ENCODE peak calls at places on chromosome 1, in four cellular contexts. C is T-helper 1 cell, R is HL-60, X is AML-193. W is an unnamed sample.

GRCh38 chr1:47991698-47992097 is 5.5 kb downstream of the TRABD2B start:
- DNase-seq in C (no peak), R (no peak), X (no peak), W (no peak)

GRCh38 chr1:26037904-26038303 is 8.0 kb downstream of the SLC30A2 start:
- DNase-seq in X (no peak), R (no peak), C (no peak), W (no peak)

GRCh38 chr1:7786785-7787184 is 2.7 kb downstream of the PER3 start:
- DNase-seq in X (peak; percentile 23), C (no peak), R (peak; percentile 55), W (no peak)

GRCh38 chr1:11483581-11484320 is 4.8 kb downstream of the DISP3 start:
- DNase-seq in C (no peak), X (no peak), R (no peak), W (no peak)

GRCh38 chr1:54794401-54795099 is 6.6 kb downstream of the TTC22 start:
- DNase-seq in R (no peak), C (no peak), X (no peak), W (no peak)

GRCh38 chr1:212915245-212916091 is 34.9 kb upstream of the VASH2 start:
- DNase-seq in X (peak; percentile 11), R (no peak), C (no peak), W (no peak)

GRCh38 chr1:51728611-51729155 is 111.8 kb downstream of the OSBPL9 start:
- DNase-seq in R (no peak), X (no peak), C (no peak), W (no peak)

GRCh38 chr1:23964235-23964668 is 4.6 kb downstream of the PNRC2 start:
- DNase-seq in R (no peak), C (no peak), X (no peak), W (no peak)

GRCh38 chr1:84373446-84374141 is 24.7 kb upstream of the DNASE2B start:
- DNase-seq in C (no peak), X (no peak), R (no peak), W (no peak)

GRCh38 chr1:24119859-24120756 is 8.2 kb upstream of the MYOM3 start:
- DNase-seq in X (no peak), C (no peak), R (no peak), W (no peak)

GRCh38 chr1:205261946-205262668 is 34.4 kb downstream of the TMCC2 start:
- DNase-seq in C (no peak), R (no peak), X (no peak), W (no peak)

GRCh38 chr1:235317179-235317578 is 10.8 kb downstream of the ARID4B start:
- DNase-seq in X (no peak), C (no peak), R (no peak), W (no peak)

W was measured in glomerular endothelial cell.